ENCODE peak calls at places on chromosomes 7 and 10, in four cellular contexts. E is HCT116, D is K562, O is HepG2. W is an unnamed sample.

GRCh38 chr7:141014091-141014490 is 661 bp downstream of the MRPS33 start:
- DNase-seq in E (no peak), D (no peak), O (no peak), W (no peak)

GRCh38 chr10:82811621-82812020 is 936.6 kb downstream of the NRG3 start:
- DNase-seq in E (no peak), D (no peak), O (no peak), W (no peak)

GRCh38 chr7:134935701-134936100 is 50.6 kb upstream of the AGBL3 start:
- DNase-seq in E (no peak), D (no peak), O (no peak), W (no peak)

GRCh38 chr7:90180649-90181048 is 26.4 kb downstream of the STEAP1 start:
- DNase-seq in E (peak; percentile 32), D (no peak), O (peak; percentile 12), W (no peak)

GRCh38 chr7:7290429-7291122 is 108.2 kb downstream of the C1GALT1 start:
- DNase-seq in E (no peak), D (no peak), O (no peak), W (no peak)

GRCh38 chr10:62647375-62648092 is 157.0 kb upstream of the ADO start:
- DNase-seq in E (no peak), D (no peak), O (no peak), W (no peak)

GRCh38 chr7:46492460-46492859 is 571.4 kb upstream of the IGFBP3 start:
- DNase-seq in E (no peak), D (no peak), O (no peak), W (no peak)

GRCh38 chr10:70267161-70267933 is 16.5 kb downstream of the NPFFR1 start:
- DNase-seq in E (peak; percentile 73), D (peak; percentile 43), O (no peak), W (peak; percentile 55)

GRCh38 chr10:16910795-16911164 is 93.6 kb upstream of the RSU1 start:
- DNase-seq in E (no peak), D (no peak), O (no peak), W (no peak)

GRCh38 chr10:16799621-16800020 is 17.6 kb downstream of the RSU1 start:
- DNase-seq in E (no peak), D (no peak), O (no peak), W (no peak)

GRCh38 chr7:115232041-115232440 is 310.1 kb downstream of the MDFIC start:
- DNase-seq in E (no peak), D (no peak), O (no peak), W (no peak)

GRCh38 chr7:1009747-1010146 is 26.8 kb downstream of the CYP2W1 start:
- DNase-seq in E (no peak), D (no peak), O (no peak), W (no peak)

GRCh38 chr10:30637881-30638467 is 8.4 kb upstream of the LYZL2 start:
- DNase-seq in E (peak; percentile 62), D (no peak), O (peak; percentile 86), W (peak; percentile 59)

GRCh38 chr7:33452805-33453502 is 323.6 kb downstream of the BBS9 start:
- DNase-seq in E (no peak), D (no peak), O (peak; percentile 14), W (no peak)

GRCh38 chr10:110642980-110643655 is 1.0 kb upstream of the RBM20 start:
- DNase-seq in E (no peak), D (no peak), O (no peak), W (no peak)

GRCh38 chr7:18770154-18770807 is 274.7 kb downstream of the HDAC9 start:
- DNase-seq in E (no peak), D (no peak), O (no peak), W (no peak)

GRCh38 chr10:45253183-45253914 is 62.1 kb downstream of the OR13A1 start:
- DNase-seq in E (no peak), D (no peak), O (no peak), W (no peak)

GRCh38 chr10:841535-841934 is 90.0 kb downstream of the LARP4B start:
- DNase-seq in E (no peak), D (no peak), O (no peak), W (no peak)

GRCh38 chr7:55381187-55381586 is 16.1 kb downstream of the LANCL2 start:
- DNase-seq in E (no peak), D (no peak), O (no peak), W (no peak)

GRCh38 chr7:107874605-107875446 is 16.2 kb upstream of the DLD start:
- DNase-seq in E (peak; percentile 48), D (peak; percentile 77), O (peak; percentile 63), W (peak; percentile 67)

GRCh38 chr10:129468187-129468586 is 1.1 kb downstream of the MGMT start:
- DNase-seq in E (no peak), D (no peak), O (no peak), W (no peak)
- H3K4me1 ChIP-seq in E (no peaks in the 10 kb centered on the region), D (peaks cover 4% of the 10 kb centered on the region), O (peaks cover 78% of the 10 kb centered on the region), W (peaks cover 6% of the 10 kb centered on the region)

GRCh38 chr10:3002304-3002703 is 65.0 kb upstream of the PFKP start:
- DNase-seq in E (no peak), D (no peak), O (no peak), W (no peak)
- TF ChIP-seq TCF7L2 in E (no peak), D (no peak), O (no peak), W (no peak)

DNA sequence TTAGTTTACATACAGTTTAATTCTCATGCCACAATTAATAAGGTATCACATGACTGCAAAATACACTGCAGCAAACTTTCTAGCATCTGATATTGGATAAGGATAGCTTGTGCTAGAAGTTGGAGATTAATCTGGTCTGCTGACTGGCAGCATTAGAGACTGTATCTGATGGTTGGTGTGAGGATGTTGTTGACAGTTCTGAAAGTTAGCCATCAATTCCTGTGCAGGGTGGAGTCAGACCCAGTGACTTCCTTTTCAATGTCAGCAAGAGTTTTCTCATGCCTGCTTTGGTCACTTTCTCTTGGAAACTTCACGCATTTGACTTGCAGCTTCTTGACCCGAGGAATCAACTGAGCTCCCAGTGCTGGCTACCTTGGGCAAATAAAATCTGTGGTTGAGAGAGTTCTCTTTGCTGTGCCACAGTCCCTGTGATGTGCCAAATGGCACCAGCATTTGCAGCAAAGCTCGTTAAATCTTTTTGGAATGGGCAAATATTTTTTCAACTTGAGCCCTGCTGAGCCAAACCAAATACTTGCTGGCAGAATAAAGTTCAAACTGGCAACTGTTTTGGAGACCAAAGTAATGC is 233.0 kb downstream of the TRIL start:
- DNase-seq in E (no peak), D (no peak), O (no peak), W (no peak)
- H3K4me1 ChIP-seq in E (no peaks in the 10 kb centered on the region), D (no peaks in the 10 kb centered on the region), O (no peaks in the 10 kb centered on the region), W (no peaks in the 10 kb centered on the region)

GRCh38 chr7:120860151-120860550 is 2.2 kb upstream of the TSPAN12 start:
- DNase-seq in E (no peak), D (no peak), O (no peak), W (no peak)

GRCh38 chr7:120865191-120865976 is 7.4 kb upstream of the TSPAN12 start:
- DNase-seq in E (no peak), D (no peak), O (no peak), W (no peak)

GRCh38 chr7:120862987-120863386 is 5.0 kb upstream of the TSPAN12 start:
- DNase-seq in E (no peak), D (no peak), O (no peak), W (no peak)

GRCh38 chr7:120867932-120868331 is 10.0 kb upstream of the TSPAN12 start:
- DNase-seq in E (no peak), D (no peak), O (no peak), W (no peak)

GRCh38 chr7:120864146-120864920 is 6.4 kb upstream of the TSPAN12 start:
- DNase-seq in E (no peak), D (no peak), O (no peak), W (no peak)
- TF ChIP-seq TCF7L2 in E (no peak), D (no peak), O (no peak), W (no peak)

DNA sequence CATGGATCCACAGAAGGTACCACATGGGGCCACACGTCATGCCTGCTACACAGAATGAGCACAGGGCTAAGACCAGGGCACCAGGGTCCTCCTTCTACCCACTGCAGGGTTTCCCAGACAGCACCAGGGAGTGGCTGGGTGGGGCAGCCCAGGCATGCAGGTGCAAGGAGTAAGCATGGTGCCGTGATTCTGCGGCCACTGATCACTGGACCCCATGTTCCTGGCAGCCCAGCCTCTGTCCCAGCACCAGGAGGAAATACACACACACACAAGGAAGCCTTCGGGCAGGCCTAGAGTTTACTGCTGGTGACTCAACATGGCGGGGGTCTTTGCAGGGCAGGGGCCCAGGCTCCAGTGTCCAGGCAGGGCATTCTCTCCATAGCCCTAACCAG is 13.9 kb downstream of the ATP6V1F start:
- DNase-seq in E (no peak), D (no peak), O (no peak), W (no peak)
- H3K4me1 ChIP-seq in E (peaks cover 18% of the 10 kb centered on the region), D (peaks cover 54% of the 10 kb centered on the region), O (peaks cover 33% of the 10 kb centered on the region), W (no peaks in the 10 kb centered on the region)

DNA sequence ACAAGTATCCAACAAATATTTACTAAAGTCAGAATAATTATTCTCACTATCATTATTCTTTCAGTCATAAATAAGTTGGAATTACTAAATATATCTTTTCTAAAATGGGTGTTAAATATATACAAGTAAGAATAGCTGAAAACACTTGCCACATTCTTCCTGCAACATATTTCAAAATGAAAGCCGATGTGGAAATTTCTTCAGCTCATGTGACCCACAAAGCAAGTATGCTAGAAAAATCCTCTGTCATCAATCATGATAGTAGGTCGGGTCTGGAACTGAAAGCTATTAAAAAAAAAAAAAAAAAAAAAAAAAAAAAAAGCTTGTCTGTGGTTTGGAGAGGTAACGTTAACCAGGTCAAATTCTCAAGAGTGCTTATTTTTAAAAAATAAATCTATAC is 344.7 kb downstream of the NEBL start:
- DNase-seq in E (no peak), D (no peak), O (no peak), W (no peak)
- TF ChIP-seq TCF7L2 in E (no peak), D (no peak), O (no peak), W (no peak)